ENCODE peak calls at places on chromosomes 12 and 14, in five cellular contexts. One of them, this sample, is unnamed.

GRCh38 chr12:119841433-119842210 is 35.5 kb downstream of the CIT start:
- DNase-seq in SK-MEL-5: peak
- DNase-seq in A172: no peak
- DNase-seq in Right ventricle myocardium inferior: no peak
- DNase-seq in A549: no peak
- DNase-seq in this sample: no peak

GRCh38 chr14:88518592-88519512 is 36.0 kb downstream of the PTPN21 start:
- DNase-seq in SK-MEL-5: no peak
- DNase-seq in A172: peak
- DNase-seq in Right ventricle myocardium inferior: no peak
- DNase-seq in A549: no peak
- DNase-seq in this sample: no peak

GRCh38 chr14:52051861-52052260 is 17.0 kb downstream of the NID2 start:
- DNase-seq in SK-MEL-5: no peak
- DNase-seq in A172: no peak
- DNase-seq in Right ventricle myocardium inferior: no peak
- DNase-seq in A549: no peak
- DNase-seq in this sample: no peak

GRCh38 chr12:119683413-119683812 is 15.5 kb downstream of the PRKAB1 start:
- DNase-seq in SK-MEL-5: no peak
- DNase-seq in A172: peak
- DNase-seq in Right ventricle myocardium inferior: no peak
- DNase-seq in A549: no peak
- DNase-seq in this sample: no peak

GRCh38 chr12:40819427-40820108 is 127.3 kb downstream of the CNTN1 start:
- DNase-seq in SK-MEL-5: peak
- DNase-seq in A172: no peak
- DNase-seq in Right ventricle myocardium inferior: no peak
- DNase-seq in A549: no peak
- DNase-seq in this sample: no peak

GRCh38 chr12:51846911-51847829 is 1.3 kb downstream of the FIGNL2 start:
- DNase-seq in SK-MEL-5: no peak
- DNase-seq in A172: no peak
- DNase-seq in Right ventricle myocardium inferior: no peak
- DNase-seq in A549: peak
- DNase-seq in this sample: no peak

GRCh38 chr14:96231731-96232130 is 24.3 kb upstream of the BDKRB1 start:
- DNase-seq in SK-MEL-5: no peak
- DNase-seq in A172: no peak
- DNase-seq in Right ventricle myocardium inferior: no peak
- DNase-seq in A549: no peak
- DNase-seq in this sample: no peak

GRCh38 chr14:49622022-49622607 is 1.5 kb downstream of the MGAT2 start:
- DNase-seq in SK-MEL-5: no peak
- DNase-seq in A172: no peak
- DNase-seq in Right ventricle myocardium inferior: no peak
- DNase-seq in A549: no peak
- DNase-seq in this sample: no peak

GRCh38 chr12:42921741-42922511 is 332.4 kb upstream of the PRICKLE1 start:
- DNase-seq in SK-MEL-5: peak
- DNase-seq in A172: peak
- DNase-seq in Right ventricle myocardium inferior: no peak
- DNase-seq in A549: no peak
- DNase-seq in this sample: peak

GRCh38 chr14:24673534-24674203 is 39.7 kb upstream of the GZMB start:
- DNase-seq in SK-MEL-5: no peak
- DNase-seq in A172: no peak
- DNase-seq in Right ventricle myocardium inferior: no peak
- DNase-seq in A549: no peak
- DNase-seq in this sample: no peak

GRCh38 chr12:77847665-77848431 is 17.2 kb downstream of the NAV3 start:
- DNase-seq in SK-MEL-5: peak
- DNase-seq in A172: peak
- DNase-seq in Right ventricle myocardium inferior: peak
- DNase-seq in A549: no peak
- DNase-seq in this sample: peak

GRCh38 chr14:61663312-61663974 is 31.9 kb upstream of the HIF1A start:
- DNase-seq in SK-MEL-5: no peak
- DNase-seq in A172: no peak
- DNase-seq in Right ventricle myocardium inferior: no peak
- DNase-seq in A549: no peak
- DNase-seq in this sample: peak

GRCh38 chr14:58821421-58821820 is 183.7 kb downstream of the DACT1 start:
- DNase-seq in SK-MEL-5: no peak
- DNase-seq in A172: no peak
- DNase-seq in Right ventricle myocardium inferior: no peak
- DNase-seq in A549: no peak
- DNase-seq in this sample: no peak

GRCh38 chr14:65286443-65286842 is 126.1 kb upstream of the FUT8 start:
- DNase-seq in SK-MEL-5: peak
- DNase-seq in A172: no peak
- DNase-seq in Right ventricle myocardium inferior: no peak
- DNase-seq in A549: peak
- DNase-seq in this sample: peak

GRCh38 chr14:53399057-53399456 is 245.9 kb upstream of the DDHD1 start:
- DNase-seq in SK-MEL-5: peak
- DNase-seq in A172: peak
- DNase-seq in Right ventricle myocardium inferior: no peak
- DNase-seq in A549: peak
- DNase-seq in this sample: no peak

GRCh38 chr12:2813573-2814185 is 1.2 kb downstream of the ITFG2 start:
- DNase-seq in SK-MEL-5: peak
- DNase-seq in A172: peak
- DNase-seq in Right ventricle myocardium inferior: no peak
- DNase-seq in A549: peak
- DNase-seq in this sample: peak

GRCh38 chr12:124364543-124364942 is 69.7 kb downstream of the RFLNA start:
- DNase-seq in SK-MEL-5: no peak
- DNase-seq in A172: no peak
- DNase-seq in Right ventricle myocardium inferior: no peak
- DNase-seq in A549: no peak
- DNase-seq in this sample: no peak

GRCh38 chr12:51405801-51406207 is 14.6 kb upstream of the GALNT6 start:
- DNase-seq in SK-MEL-5: no peak
- DNase-seq in A172: no peak
- DNase-seq in Right ventricle myocardium inferior: no peak
- DNase-seq in A549: no peak
- DNase-seq in this sample: no peak

GRCh38 chr14:104094709-104095425 is 9.4 kb downstream of the ASPG start:
- DNase-seq in SK-MEL-5: peak
- DNase-seq in A172: no peak
- DNase-seq in Right ventricle myocardium inferior: peak
- DNase-seq in A549: peak
- DNase-seq in this sample: no peak

GRCh38 chr12:115960868-115961802 is 316.4 kb downstream of the MED13L start:
- DNase-seq in SK-MEL-5: no peak
- DNase-seq in A172: no peak
- DNase-seq in Right ventricle myocardium inferior: no peak
- DNase-seq in A549: no peak
- DNase-seq in this sample: peak

GRCh38 chr12:126139355-126139754 is 1074.1 kb downstream of the AACS start:
- DNase-seq in SK-MEL-5: no peak
- DNase-seq in A172: no peak
- DNase-seq in Right ventricle myocardium inferior: no peak
- DNase-seq in A549: no peak
- DNase-seq in this sample: no peak

GRCh38 chr12:95217377-95218163 is at the start of the genes FGD6 and VEZT:
- DNase-seq in SK-MEL-5: peak
- DNase-seq in A172: peak
- DNase-seq in Right ventricle myocardium inferior: peak
- DNase-seq in A549: peak
- DNase-seq in this sample: peak

GRCh38 chr12:115752913-115753726 is 524.4 kb downstream of the MED13L start:
- DNase-seq in SK-MEL-5: peak
- DNase-seq in A172: peak
- DNase-seq in Right ventricle myocardium inferior: no peak
- DNase-seq in A549: peak
- DNase-seq in this sample: peak

GRCh38 chr14:58238252-58239247 is 6.1 kb upstream of the PSMA3 start:
- DNase-seq in SK-MEL-5: peak
- DNase-seq in A172: no peak
- DNase-seq in Right ventricle myocardium inferior: no peak
- DNase-seq in A549: no peak
- DNase-seq in this sample: peak

GRCh38 chr12:6462234-6462995 is 8.1 kb downstream of the VAMP1 start:
- DNase-seq in SK-MEL-5: no peak
- DNase-seq in A172: no peak
- DNase-seq in Right ventricle myocardium inferior: no peak
- DNase-seq in A549: no peak
- DNase-seq in this sample: no peak

GRCh38 chr12:122145505-122146330 is 28.3 kb downstream of the IL31 start:
- DNase-seq in SK-MEL-5: no peak
- DNase-seq in A172: no peak
- DNase-seq in Right ventricle myocardium inferior: no peak
- DNase-seq in A549: no peak
- DNase-seq in this sample: no peak

GRCh38 chr14:50452285-50452684 is 55.6 kb upstream of the CDKL1 start:
- DNase-seq in SK-MEL-5: no peak
- DNase-seq in A172: no peak
- DNase-seq in Right ventricle myocardium inferior: no peak
- DNase-seq in A549: no peak
- DNase-seq in this sample: no peak

GRCh38 chr14:100692859-100693558 is 33.7 kb upstream of the DLK1 start:
- DNase-seq in SK-MEL-5: no peak
- DNase-seq in A172: peak
- DNase-seq in Right ventricle myocardium inferior: no peak
- DNase-seq in A549: peak
- DNase-seq in this sample: no peak

GRCh38 chr14:98953544-98954346 is 318.3 kb downstream of the BCL11B start:
- DNase-seq in SK-MEL-5: no peak
- DNase-seq in A172: peak
- DNase-seq in Right ventricle myocardium inferior: no peak
- DNase-seq in A549: peak
- DNase-seq in this sample: no peak

GRCh38 chr12:121468451-121468850 is 68.5 kb downstream of the RNF34 start:
- DNase-seq in SK-MEL-5: peak
- DNase-seq in A172: no peak
- DNase-seq in Right ventricle myocardium inferior: no peak
- DNase-seq in A549: no peak
- DNase-seq in this sample: peak

GRCh38 chr12:91367234-91367849 is 184.7 kb upstream of the DCN start:
- DNase-seq in SK-MEL-5: peak
- DNase-seq in A172: no peak
- DNase-seq in Right ventricle myocardium inferior: no peak
- DNase-seq in A549: peak
- DNase-seq in this sample: peak

GRCh38 chr14:50399251-50400032 is 2.8 kb upstream of the CDKL1 start:
- DNase-seq in SK-MEL-5: peak
- DNase-seq in A172: no peak
- DNase-seq in Right ventricle myocardium inferior: no peak
- DNase-seq in A549: peak
- DNase-seq in this sample: peak

This sample was measured in pons.